ENCODE peak calls at places on chromosomes 16 and 17, in seven cellular contexts. One of them, this sample, is unnamed.

GRCh38 chr16:88633684-88634140 is 4.7 kb upstream of the IL17C start:
- DNase-seq in left ventricle myocardium inferior: no peak
- DNase-seq in thoracic aorta: no peak
- DNase-seq in fibroblast of the aortic adventitia: peak; percentile 4
- DNase-seq in psoas muscle: no peak
- DNase-seq in A549: peak; percentile 68
- DNase-seq in HFF-Myc: no peak
- DNase-seq in this sample: peak; percentile 85

GRCh38 chr17:49356320-49356719 is 5.7 kb downstream of the ZNF652 start:
- DNase-seq in fibroblast of the aortic adventitia: no peak
- DNase-seq in thoracic aorta: no peak
- DNase-seq in HFF-Myc: no peak
- DNase-seq in A549: no peak
- DNase-seq in left ventricle myocardium inferior: no peak
- DNase-seq in psoas muscle: no peak
- DNase-seq in this sample: no peak

GRCh38 chr17:68035131-68035522 is 408 bp upstream of the KPNA2 start:
- DNase-seq in fibroblast of the aortic adventitia: no peak
- DNase-seq in psoas muscle: peak; percentile 95
- DNase-seq in left ventricle myocardium inferior: peak; percentile 96
- DNase-seq in thoracic aorta: peak; percentile 77
- DNase-seq in HFF-Myc: no peak
- DNase-seq in A549: no peak
- DNase-seq in this sample: peak; percentile 95

GRCh38 chr17:69358688-69359596 is 32.0 kb upstream of the ABCA5 start:
- DNase-seq in A549: peak; percentile 29
- DNase-seq in fibroblast of the aortic adventitia: no peak
- DNase-seq in left ventricle myocardium inferior: no peak
- DNase-seq in psoas muscle: no peak
- DNase-seq in HFF-Myc: no peak
- DNase-seq in thoracic aorta: no peak
- DNase-seq in this sample: peak; percentile 47

GRCh38 chr17:73278465-73279453 is 17.1 kb upstream of the CPSF4L start:
- DNase-seq in A549: no peak
- DNase-seq in fibroblast of the aortic adventitia: peak; percentile 71
- DNase-seq in psoas muscle: no peak
- DNase-seq in left ventricle myocardium inferior: peak; percentile 41
- DNase-seq in thoracic aorta: no peak
- DNase-seq in HFF-Myc: no peak
- DNase-seq in this sample: no peak

GRCh38 chr17:66684716-66685115 is 150.2 kb upstream of the CACNG5 start:
- DNase-seq in thoracic aorta: no peak
- DNase-seq in psoas muscle: no peak
- DNase-seq in left ventricle myocardium inferior: no peak
- DNase-seq in fibroblast of the aortic adventitia: peak; percentile 37
- DNase-seq in A549: no peak
- DNase-seq in HFF-Myc: no peak
- DNase-seq in this sample: no peak

GRCh38 chr16:75138636-75139035 is 9.7 kb upstream of the ZFP1 start:
- DNase-seq in HFF-Myc: peak; percentile 19
- DNase-seq in A549: no peak
- DNase-seq in left ventricle myocardium inferior: no peak
- DNase-seq in thoracic aorta: no peak
- DNase-seq in psoas muscle: no peak
- DNase-seq in fibroblast of the aortic adventitia: no peak
- DNase-seq in this sample: peak; percentile 29

GRCh38 chr16:81846105-81846504 is 67.0 kb downstream of the PLCG2 start:
- DNase-seq in psoas muscle: no peak
- DNase-seq in HFF-Myc: no peak
- DNase-seq in left ventricle myocardium inferior: no peak
- DNase-seq in A549: peak; percentile 20
- DNase-seq in fibroblast of the aortic adventitia: no peak
- DNase-seq in thoracic aorta: no peak
- DNase-seq in this sample: no peak

GRCh38 chr17:43917348-43918025 is 10.2 kb upstream of the MPP2 start:
- DNase-seq in psoas muscle: peak; percentile 48
- DNase-seq in A549: peak; percentile 43
- DNase-seq in thoracic aorta: no peak
- DNase-seq in fibroblast of the aortic adventitia: peak; percentile 19
- DNase-seq in HFF-Myc: no peak
- DNase-seq in left ventricle myocardium inferior: peak; percentile 43
- DNase-seq in this sample: peak; percentile 65

DNA sequence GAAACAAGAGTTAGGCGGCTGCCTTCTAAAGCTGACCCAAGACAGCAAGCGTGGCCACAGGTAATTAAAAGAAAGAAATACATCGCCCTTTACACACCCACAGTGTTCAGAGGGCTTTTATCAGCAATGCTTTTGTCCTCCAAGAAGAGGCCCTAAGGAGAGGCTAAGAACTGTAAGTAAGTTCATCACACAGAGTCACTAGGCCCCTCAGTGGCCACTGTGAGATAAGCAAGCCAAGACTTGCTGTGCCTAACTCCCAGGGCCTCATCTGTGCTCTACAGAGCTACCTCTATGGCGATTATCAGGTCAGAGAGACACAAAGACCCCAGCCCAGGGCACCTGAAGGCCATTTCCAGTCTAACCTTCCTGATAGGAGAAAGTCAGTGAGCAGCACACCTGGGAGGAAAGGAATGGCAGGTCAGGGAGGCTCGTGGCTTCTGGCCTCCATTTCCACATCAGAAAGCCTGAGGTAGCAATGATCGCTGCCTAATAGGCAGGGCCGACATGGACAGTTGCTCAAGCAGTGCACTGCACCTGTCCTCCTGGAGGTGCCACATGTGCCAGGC is 545.2 kb upstream of the CDH11 start:
- DNase-seq in left ventricle myocardium inferior: no peak
- DNase-seq in HFF-Myc: no peak
- DNase-seq in A549: no peak
- DNase-seq in psoas muscle: no peak
- DNase-seq in thoracic aorta: no peak
- DNase-seq in fibroblast of the aortic adventitia: peak; percentile 46
- DNase-seq in this sample: no peak
- TF ChIP-seq CTCF in left ventricle myocardium inferior: no peak
- TF ChIP-seq CTCF in HFF-Myc: peak; percentile 29
- TF ChIP-seq CTCF in A549: no peak
- TF ChIP-seq CTCF in psoas muscle: no peak
- TF ChIP-seq CTCF in thoracic aorta: no peak
- TF ChIP-seq CTCF in fibroblast of the aortic adventitia: peak; percentile 3
- TF ChIP-seq CTCF in this sample: no peak

DNA sequence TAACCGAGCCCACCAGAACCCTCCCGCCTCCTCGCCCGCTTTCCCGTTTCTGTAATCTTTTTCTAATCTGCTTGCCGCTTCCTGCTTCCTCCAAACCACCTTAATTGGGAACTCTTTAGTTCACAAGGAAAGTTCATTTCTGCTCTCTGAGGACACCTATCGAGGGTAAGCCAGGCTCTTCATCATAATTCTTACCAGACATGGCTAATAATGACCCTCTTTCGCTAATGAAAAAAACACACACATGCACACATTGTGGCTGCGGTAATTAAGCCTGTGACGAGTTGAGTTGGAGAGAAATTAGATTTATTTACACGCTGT is 100.7 kb downstream of the ZNF423 start:
- DNase-seq in A549: peak; percentile 35
- DNase-seq in psoas muscle: no peak
- DNase-seq in HFF-Myc: peak; percentile 29
- DNase-seq in left ventricle myocardium inferior: no peak
- DNase-seq in thoracic aorta: no peak
- DNase-seq in fibroblast of the aortic adventitia: peak; percentile 71
- DNase-seq in this sample: no peak
- TF ChIP-seq CTCF in A549: peak; percentile 32
- TF ChIP-seq CTCF in psoas muscle: peak; percentile 33
- TF ChIP-seq CTCF in HFF-Myc: peak; percentile 45
- TF ChIP-seq CTCF in left ventricle myocardium inferior: peak; percentile 62
- TF ChIP-seq CTCF in thoracic aorta: peak; percentile 55
- TF ChIP-seq CTCF in fibroblast of the aortic adventitia: peak; percentile 78
- TF ChIP-seq CTCF in this sample: no peak

DNA sequence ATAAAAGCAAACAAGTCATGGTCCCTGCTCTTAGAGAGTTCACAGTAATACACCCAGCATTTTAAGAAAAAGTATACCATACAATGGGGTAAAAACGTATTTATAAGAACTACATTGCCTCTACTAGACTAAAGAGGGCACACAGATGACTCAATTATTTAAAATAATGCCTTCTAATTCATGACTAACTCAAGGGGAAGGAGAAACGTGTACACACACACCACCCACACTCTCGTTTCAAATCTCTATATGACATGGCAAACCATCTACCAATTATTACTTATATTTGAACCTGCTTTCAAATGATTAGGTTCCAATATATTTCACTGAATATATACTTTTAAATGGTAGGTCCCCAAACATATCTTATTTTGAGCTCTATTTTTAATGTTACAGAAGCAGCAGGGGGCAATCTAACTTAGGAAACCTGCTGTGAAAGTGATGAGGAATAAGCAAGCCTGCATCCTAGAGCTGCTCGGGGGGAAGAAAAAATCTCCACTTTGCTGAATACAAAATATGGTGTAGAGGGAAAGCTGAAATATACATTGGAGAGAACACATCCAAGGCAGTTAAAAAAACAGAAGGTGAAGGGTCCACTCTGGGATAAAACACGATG is 232.4 kb upstream of the PSMD7 start:
- DNase-seq in psoas muscle: no peak
- DNase-seq in A549: no peak
- DNase-seq in left ventricle myocardium inferior: no peak
- DNase-seq in fibroblast of the aortic adventitia: no peak
- DNase-seq in thoracic aorta: no peak
- DNase-seq in HFF-Myc: no peak
- DNase-seq in this sample: no peak
- TF ChIP-seq CTCF in psoas muscle: no peak
- TF ChIP-seq CTCF in A549: no peak
- TF ChIP-seq CTCF in left ventricle myocardium inferior: peak; percentile 8
- TF ChIP-seq CTCF in fibroblast of the aortic adventitia: no peak
- TF ChIP-seq CTCF in thoracic aorta: no peak
- TF ChIP-seq CTCF in HFF-Myc: no peak
- TF ChIP-seq CTCF in this sample: no peak

GRCh38 chr17:8275421-8276290 is 12.8 kb upstream of the RANGRF start:
- DNase-seq in psoas muscle: no peak
- DNase-seq in left ventricle myocardium inferior: no peak
- DNase-seq in A549: no peak
- DNase-seq in HFF-Myc: no peak
- DNase-seq in fibroblast of the aortic adventitia: no peak
- DNase-seq in thoracic aorta: no peak
- DNase-seq in this sample: no peak
- TF ChIP-seq CTCF in psoas muscle: no peak
- TF ChIP-seq CTCF in left ventricle myocardium inferior: no peak
- TF ChIP-seq CTCF in A549: no peak
- TF ChIP-seq CTCF in HFF-Myc: no peak
- TF ChIP-seq CTCF in fibroblast of the aortic adventitia: no peak
- TF ChIP-seq CTCF in thoracic aorta: no peak
- TF ChIP-seq CTCF in this sample: no peak

GRCh38 chr17:29117440-29117753 is 62.8 kb downstream of the MYO18A start:
- DNase-seq in fibroblast of the aortic adventitia: no peak
- DNase-seq in thoracic aorta: no peak
- DNase-seq in psoas muscle: no peak
- DNase-seq in left ventricle myocardium inferior: no peak
- DNase-seq in A549: no peak
- DNase-seq in HFF-Myc: no peak
- DNase-seq in this sample: no peak

GRCh38 chr17:29115435-29115834 is 64.8 kb downstream of the MYO18A start:
- DNase-seq in fibroblast of the aortic adventitia: no peak
- DNase-seq in left ventricle myocardium inferior: no peak
- DNase-seq in A549: no peak
- DNase-seq in HFF-Myc: no peak
- DNase-seq in thoracic aorta: no peak
- DNase-seq in psoas muscle: no peak
- DNase-seq in this sample: no peak

GRCh38 chr17:29119265-29119664 is 60.9 kb downstream of the MYO18A start:
- DNase-seq in thoracic aorta: no peak
- DNase-seq in A549: no peak
- DNase-seq in HFF-Myc: no peak
- DNase-seq in psoas muscle: no peak
- DNase-seq in left ventricle myocardium inferior: no peak
- DNase-seq in fibroblast of the aortic adventitia: no peak
- DNase-seq in this sample: no peak

GRCh38 chr17:29115906-29116651 is 64.1 kb downstream of the MYO18A start:
- DNase-seq in HFF-Myc: no peak
- DNase-seq in thoracic aorta: no peak
- DNase-seq in A549: peak; percentile 78
- DNase-seq in fibroblast of the aortic adventitia: peak; percentile 46
- DNase-seq in psoas muscle: no peak
- DNase-seq in left ventricle myocardium inferior: no peak
- DNase-seq in this sample: peak; percentile 78

GRCh38 chr17:29116652-29117439 is 63.4 kb downstream of the MYO18A start:
- DNase-seq in fibroblast of the aortic adventitia: peak; percentile 64
- DNase-seq in A549: peak; percentile 82
- DNase-seq in HFF-Myc: no peak
- DNase-seq in left ventricle myocardium inferior: peak; percentile 83
- DNase-seq in psoas muscle: peak; percentile 84
- DNase-seq in thoracic aorta: no peak
- DNase-seq in this sample: peak; percentile 87
- TF ChIP-seq CTCF in fibroblast of the aortic adventitia: peak; percentile 88
- TF ChIP-seq CTCF in A549: peak; percentile 94
- TF ChIP-seq CTCF in HFF-Myc: peak; percentile 91
- TF ChIP-seq CTCF in left ventricle myocardium inferior: peak; percentile 94
- TF ChIP-seq CTCF in psoas muscle: peak; percentile 94
- TF ChIP-seq CTCF in thoracic aorta: peak; percentile 90
- TF ChIP-seq CTCF in this sample: peak; percentile 97

DNA sequence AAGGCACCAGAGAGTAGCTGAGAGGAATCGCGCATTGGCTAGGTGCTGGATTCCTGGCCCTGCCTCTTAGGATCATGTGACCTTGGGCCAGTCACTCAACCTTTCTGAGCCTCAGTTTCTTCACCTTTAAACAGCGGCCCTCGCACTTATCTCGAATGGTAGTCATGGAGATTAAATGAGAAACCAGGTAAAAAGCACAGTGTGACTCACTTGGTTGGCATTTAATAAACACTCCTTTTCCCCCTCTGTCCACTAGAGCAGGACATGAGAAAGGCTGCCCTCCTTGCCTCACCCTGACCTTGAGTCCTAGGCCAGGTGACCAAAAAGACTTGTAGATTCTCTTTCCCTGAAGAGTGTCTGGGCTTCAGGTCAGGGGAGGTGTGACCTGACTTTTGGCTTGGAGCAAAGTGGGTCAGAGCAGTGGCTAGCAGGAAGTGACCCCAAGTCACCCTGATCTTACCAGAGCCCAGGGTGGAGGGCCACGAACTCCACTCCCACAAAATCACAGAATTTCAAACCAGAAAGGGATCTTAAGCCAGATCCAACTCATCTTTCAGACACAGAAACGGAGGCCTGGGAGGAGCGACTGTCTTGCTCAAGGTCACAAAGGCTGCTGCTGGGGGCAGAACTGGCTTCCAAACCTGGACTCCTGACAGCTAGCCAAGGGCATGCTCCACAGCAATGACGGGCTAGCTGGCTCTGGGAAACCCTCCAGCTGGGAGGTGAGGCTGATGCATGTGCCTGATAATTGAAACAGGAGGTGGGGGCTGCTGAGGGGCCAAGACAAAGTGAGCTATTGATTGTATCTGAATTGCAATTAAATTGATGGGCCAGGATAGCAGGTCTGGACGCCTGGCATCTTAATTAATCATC is 65.2 kb downstream of the PIPOX start:
- DNase-seq in left ventricle myocardium inferior: peak; percentile 56
- DNase-seq in A549: peak; percentile 44
- DNase-seq in thoracic aorta: no peak
- DNase-seq in fibroblast of the aortic adventitia: no peak
- DNase-seq in HFF-Myc: no peak
- DNase-seq in psoas muscle: peak; percentile 56
- DNase-seq in this sample: no peak
- TF ChIP-seq CTCF in left ventricle myocardium inferior: no peak
- TF ChIP-seq CTCF in A549: no peak
- TF ChIP-seq CTCF in thoracic aorta: no peak
- TF ChIP-seq CTCF in fibroblast of the aortic adventitia: no peak
- TF ChIP-seq CTCF in HFF-Myc: no peak
- TF ChIP-seq CTCF in psoas muscle: no peak
- TF ChIP-seq CTCF in this sample: no peak

This sample was measured in activated CD8-positive, alpha-beta T cell treated with anti-CD3 and anti-CD28 coated beads for 36 hours.